ENCODE peak calls at places on chromosomes 11 and 22, in four cellular contexts. G, H, T and L are unnamed samples.
A peak's percentile ranks its signal among the peaks of the same experiment; 100 is the strongest.

GRCh38 chr11:46055371-46055770 is 65.9 kb downstream of the PHF21A start:
- DNase-seq in G (no peak), H (no peak), T (no peak), L (no peak)

GRCh38 chr11:66022401-66023185 is 3.7 kb downstream of the CATSPER1 start:
- DNase-seq in G (no peak), H (peak; percentile 56), T (peak; percentile 83), L (peak; percentile 67)

GRCh38 chr11:124670732-124671131 is 2.8 kb downstream of the SIAE start:
- DNase-seq in G (no peak), H (no peak), T (no peak), L (no peak)

GRCh38 chr11:38948392-38948791 is 2350.4 kb upstream of the RAG2 start:
- DNase-seq in G (no peak), H (no peak), T (no peak), L (no peak)

GRCh38 chr22:33971561-33971961 is 51.3 kb upstream of the LARGE1 start:
- DNase-seq in G (no peak), H (no peak), T (no peak), L (no peak)

GRCh38 chr22:46064236-46064965 is 85.9 kb upstream of the PPARA start:
- DNase-seq in G (no peak), H (no peak), T (peak; percentile 33), L (no peak)

GRCh38 chr11:132780051-132780450 is 752.2 kb downstream of the OPCML start:
- DNase-seq in G (no peak), H (no peak), T (no peak), L (no peak)

GRCh38 chr11:123239371-123240150 is 44.5 kb upstream of the CLMP start:
- DNase-seq in G (no peak), H (no peak), T (no peak), L (no peak)

GRCh38 chr22:37545703-37546435 is 14.4 kb upstream of the CDC42EP1 start:
- DNase-seq in G (peak; percentile 95), H (peak; percentile 95), T (peak; percentile 95), L (peak; percentile 95)
- H3K4me1 ChIP-seq in G (peaks cover 52% of the 10 kb centered on the region), H (peaks cover 37% of the 10 kb centered on the region), T (peaks cover 49% of the 10 kb centered on the region), L (peaks cover 22% of the 10 kb centered on the region)

DNA sequence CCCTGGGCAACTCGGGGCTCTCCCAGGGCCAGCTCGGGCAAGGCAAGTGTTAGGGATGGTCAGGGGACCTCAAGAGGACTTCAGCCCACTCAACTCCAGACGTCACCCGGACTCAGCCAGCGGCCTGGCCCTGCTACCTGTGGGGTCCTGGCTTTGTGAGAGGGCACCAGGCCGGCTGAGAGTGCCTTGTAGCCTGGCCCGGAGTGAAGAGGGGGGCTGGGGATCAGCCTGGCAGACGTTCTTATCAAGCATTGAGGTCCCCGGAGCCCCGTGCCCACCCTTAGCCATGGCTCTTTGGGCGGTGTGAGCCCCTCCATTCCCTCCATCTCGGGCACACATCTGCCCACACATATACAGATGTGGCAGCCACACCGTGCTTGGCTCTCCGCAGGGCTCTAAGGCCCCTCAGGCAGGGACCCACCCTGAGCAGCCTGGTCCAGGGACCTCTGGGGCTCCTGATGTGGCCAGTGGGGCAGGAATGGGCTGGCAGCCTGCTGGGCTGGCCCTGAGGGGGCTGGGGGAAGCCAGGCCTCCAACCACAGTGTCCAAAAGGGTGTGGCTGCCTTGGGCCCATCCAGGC is 15.3 kb downstream of the LSP1 start:
- DNase-seq in G (no peak), H (no peak), T (no peak), L (no peak)
- H3K4me1 ChIP-seq in G (peaks cover 75% of the 10 kb centered on the region), H (peaks cover 61% of the 10 kb centered on the region), T (peaks cover 28% of the 10 kb centered on the region), L (peaks cover 8% of the 10 kb centered on the region)

DNA sequence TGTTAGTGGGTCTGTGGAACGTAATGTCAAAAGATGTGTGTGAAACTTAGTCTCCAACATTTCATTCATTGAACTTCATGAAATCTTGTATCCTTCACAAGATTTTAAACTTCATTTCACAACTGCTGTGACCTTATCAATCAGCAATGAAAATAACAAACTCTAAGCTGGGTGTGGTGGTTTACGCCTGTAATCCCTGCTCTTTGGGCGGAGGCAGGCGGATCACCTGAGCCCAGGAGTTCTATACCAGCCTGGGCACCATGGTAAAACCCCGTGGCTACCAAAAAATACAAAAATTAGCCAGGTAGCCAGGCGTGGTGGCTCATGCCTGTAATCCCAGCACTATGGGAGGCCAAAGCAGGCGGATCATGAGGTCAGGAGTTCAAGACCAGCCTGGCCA is 5.1 kb downstream of the CHKA start:
- DNase-seq in G (no peak), H (no peak), T (no peak), L (no peak)
- H3K4me1 ChIP-seq in G (peaks cover 54% of the 10 kb centered on the region), H (peaks cover 29% of the 10 kb centered on the region), T (peaks cover 34% of the 10 kb centered on the region), L (no peaks in the 10 kb centered on the region)

GRCh38 chr22:35378547-35379078 is 2.3 kb upstream of the HMOX1 start:
- DNase-seq in G (no peak), H (no peak), T (no peak), L (no peak)

GRCh38 chr22:35380537-35381423 is at the start of gene HMOX1:
- DNase-seq in G (peak; percentile 98), H (peak; percentile 94), T (peak; percentile 91), L (peak; percentile 86)

GRCh38 chr22:35377735-35378134 is 3.2 kb upstream of the HMOX1 start:
- DNase-seq in G (no peak), H (no peak), T (no peak), L (no peak)

GRCh38 chr22:35380013-35380412 is 883 bp upstream of the HMOX1 start:
- DNase-seq in G (no peak), H (peak; percentile 35), T (no peak), L (peak; percentile 32)

GRCh38 chr22:35379146-35379993 is 1.5 kb upstream of the HMOX1 start:
- DNase-seq in G (no peak), H (no peak), T (no peak), L (no peak)
- H3K4me1 ChIP-seq in G (peaks cover 31% of the 10 kb centered on the region), H (peaks cover 28% of the 10 kb centered on the region), T (peaks cover 14% of the 10 kb centered on the region), L (peaks cover 34% of the 10 kb centered on the region)

GRCh38 chr11:86594746-86595145 is 77.7 kb downstream of the ME3 start:
- DNase-seq in G (no peak), H (no peak), T (no peak), L (peak; percentile 34)
- H3K4me1 ChIP-seq in G (peaks cover 41% of the 10 kb centered on the region), H (peaks cover 11% of the 10 kb centered on the region), T (peaks cover 10% of the 10 kb centered on the region), L (peaks cover 49% of the 10 kb centered on the region)

GRCh38 chr11:126100681-126101080 is 38.0 kb upstream of the CDON start:
- DNase-seq in G (no peak), H (no peak), T (no peak), L (no peak)
- H3K4me1 ChIP-seq in G (peaks cover 17% of the 10 kb centered on the region), H (peaks cover 8% of the 10 kb centered on the region), T (peaks cover 19% of the 10 kb centered on the region), L (no peaks in the 10 kb centered on the region)

GRCh38 chr11:20068691-20069090 is 91.6 kb downstream of the DBX1 start:
- DNase-seq in G (no peak), H (no peak), T (no peak), L (no peak)

GRCh38 chr11:20067665-20068064 is 92.6 kb downstream of the DBX1 start:
- DNase-seq in G (no peak), H (no peak), T (no peak), L (no peak)

GRCh38 chr11:20066783-20067156 is 93.5 kb downstream of the DBX1 start:
- DNase-seq in G (no peak), H (no peak), T (no peak), L (no peak)

GRCh38 chr11:20065040-20065805 is 95.1 kb downstream of the DBX1 start:
- DNase-seq in G (no peak), H (no peak), T (no peak), L (no peak)

DNA sequence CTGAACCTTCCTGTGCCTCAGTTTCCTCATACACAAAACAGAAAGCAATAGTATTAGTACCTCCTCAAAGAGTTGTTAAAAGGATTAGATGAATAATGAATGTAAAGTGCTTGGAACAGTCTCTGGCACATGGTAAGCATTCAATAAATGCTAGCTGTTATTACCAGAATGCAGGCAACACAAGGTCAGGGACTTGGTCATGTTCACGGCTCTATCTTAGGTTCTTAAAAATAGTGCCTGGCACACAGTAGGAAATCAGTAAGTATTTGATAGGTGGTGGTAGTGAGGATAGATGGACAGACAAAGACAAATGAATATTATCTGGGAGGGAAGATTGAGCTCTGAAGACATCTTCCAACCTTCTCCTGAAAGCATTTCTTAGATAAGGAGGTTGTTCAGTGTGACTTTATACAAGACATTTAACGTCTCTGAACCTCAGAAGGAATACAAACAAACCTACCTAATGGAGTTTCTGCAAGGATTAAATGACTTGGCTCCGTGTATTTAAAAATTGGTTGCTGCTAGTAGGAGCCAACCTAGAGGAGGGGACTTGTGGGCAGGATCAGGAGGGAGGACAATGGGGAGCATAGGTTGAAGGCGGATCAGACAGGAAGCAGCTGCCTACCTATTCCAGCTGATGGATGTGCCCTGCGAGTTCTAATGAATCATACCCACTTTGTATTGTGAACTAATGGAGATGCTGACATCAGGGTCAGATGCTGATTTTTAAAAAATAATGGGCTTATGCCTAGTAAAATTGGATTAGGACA is 94.1 kb downstream of the DBX1 start:
- DNase-seq in G (no peak), H (no peak), T (no peak), L (peak; percentile 49)
- H3K4me1 ChIP-seq in G (no peaks in the 10 kb centered on the region), H (no peaks in the 10 kb centered on the region), T (no peaks in the 10 kb centered on the region), L (no peaks in the 10 kb centered on the region)

GRCh38 chr11:115716577-115717214 is 212.5 kb upstream of the CADM1 start:
- DNase-seq in G (no peak), H (peak; percentile 22), T (no peak), L (no peak)

GRCh38 chr11:115717215-115717584 is 213.0 kb upstream of the CADM1 start:
- DNase-seq in G (no peak), H (no peak), T (no peak), L (no peak)

GRCh38 chr11:115720537-115721308 is 216.5 kb upstream of the CADM1 start:
- DNase-seq in G (no peak), H (no peak), T (no peak), L (no peak)

GRCh38 chr11:115721309-115722007 is 217.2 kb upstream of the CADM1 start:
- DNase-seq in G (no peak), H (no peak), T (no peak), L (no peak)

GRCh38 chr11:115718945-115719344 is 214.7 kb upstream of the CADM1 start:
- DNase-seq in G (no peak), H (no peak), T (no peak), L (no peak)
- H3K4me1 ChIP-seq in G (no peaks in the 10 kb centered on the region), H (no peaks in the 10 kb centered on the region), T (no peaks in the 10 kb centered on the region), L (no peaks in the 10 kb centered on the region)

DNA sequence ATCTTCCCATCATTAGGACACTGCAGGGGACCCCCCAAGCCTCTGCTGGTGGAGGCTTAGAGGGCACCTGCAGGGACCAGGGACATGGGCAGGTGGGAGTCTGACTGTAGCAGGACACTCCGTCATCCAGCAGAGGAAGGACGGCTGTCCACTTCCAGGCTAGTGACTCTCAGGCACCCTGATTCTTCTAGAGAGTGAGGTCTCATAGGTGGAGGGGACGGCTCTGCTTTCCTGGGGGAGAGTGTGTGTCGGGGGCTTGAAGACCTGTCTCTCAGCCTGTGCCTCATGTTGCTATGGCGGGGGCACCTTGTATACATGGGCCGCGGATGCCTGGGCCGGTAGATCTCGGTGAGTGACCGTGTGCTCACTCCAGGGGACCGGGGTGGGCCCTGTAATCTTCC is 1116.6 kb downstream of the BRD1 start:
- DNase-seq in G (no peak), H (no peak), T (no peak), L (no peak)
- H3K4me1 ChIP-seq in G (no peaks in the 10 kb centered on the region), H (no peaks in the 10 kb centered on the region), T (no peaks in the 10 kb centered on the region), L (no peaks in the 10 kb centered on the region)

DNA sequence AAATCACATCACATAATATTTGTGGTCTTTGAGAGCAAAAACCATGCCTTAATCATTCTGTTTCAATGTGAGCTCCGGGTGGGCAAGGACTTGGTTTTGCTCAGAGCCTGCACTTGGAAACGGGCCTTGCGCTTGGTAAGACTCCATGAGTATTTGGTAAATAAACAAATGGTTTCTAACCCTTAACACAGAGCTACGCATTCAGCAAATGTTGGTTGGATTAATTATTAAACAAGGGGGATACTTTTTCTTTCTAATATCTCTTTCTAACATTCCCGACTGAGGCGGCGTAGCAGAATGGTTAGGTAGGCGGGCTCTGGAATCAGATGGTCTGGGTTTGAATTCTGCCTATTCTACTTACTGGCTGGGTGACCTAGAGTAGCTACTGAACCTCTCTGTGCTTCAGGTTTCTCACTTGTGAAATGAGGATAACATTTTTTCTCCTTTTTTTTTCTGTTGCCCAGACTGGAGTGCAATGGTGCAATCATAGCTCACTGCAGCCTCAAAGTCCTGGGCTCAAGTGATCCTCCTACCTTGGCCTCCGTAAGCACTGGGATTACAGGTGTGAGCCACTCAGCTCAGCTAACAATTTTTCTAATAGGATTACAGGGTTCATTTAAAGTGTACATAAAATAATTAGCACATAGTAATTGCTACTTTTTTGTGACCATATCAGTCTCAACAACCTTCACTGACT is 3.4 kb upstream of the FAM83F start:
- DNase-seq in G (no peak), H (no peak), T (no peak), L (no peak)
- H3K4me1 ChIP-seq in G (peaks cover 13% of the 10 kb centered on the region), H (no peaks in the 10 kb centered on the region), T (peaks cover 10% of the 10 kb centered on the region), L (no peaks in the 10 kb centered on the region)